ENCODE peak calls at places on chromosomes 5 and 9, in four cellular contexts. One of them, this sample, is unnamed.

GRCh38 chr9:94913550-94913949 is 187.1 kb downstream of the AOPEP start:
- DNase-seq in stimulated activated CD4-positive, alpha-beta T cell treated with anti-CD3 and anti-CD28 coated beads, Interleukin-1b, Interleukin-23, amount 100 ng/mL, for 4 hours: no peak
- DNase-seq in Ammon's horn: peak; percentile 73
- DNase-seq in OCI-LY7: no peak
- DNase-seq in this sample: no peak

GRCh38 chr9:27154923-27155322 is 45.9 kb downstream of the TEK start:
- DNase-seq in stimulated activated CD4-positive, alpha-beta T cell treated with anti-CD3 and anti-CD28 coated beads, Interleukin-1b, Interleukin-23, amount 100 ng/mL, for 4 hours: no peak
- DNase-seq in Ammon's horn: no peak
- DNase-seq in OCI-LY7: no peak
- DNase-seq in this sample: no peak

GRCh38 chr5:134227259-134227658 is 1.4 kb upstream of the PPP2CA start:
- DNase-seq in stimulated activated CD4-positive, alpha-beta T cell treated with anti-CD3 and anti-CD28 coated beads, Interleukin-1b, Interleukin-23, amount 100 ng/mL, for 4 hours: no peak
- DNase-seq in OCI-LY7: peak; percentile 30
- DNase-seq in Ammon's horn: peak; percentile 52
- DNase-seq in this sample: peak; percentile 84

GRCh38 chr9:134004131-134004873 is 12.2 kb upstream of the VAV2 start:
- DNase-seq in OCI-LY7: no peak
- DNase-seq in stimulated activated CD4-positive, alpha-beta T cell treated with anti-CD3 and anti-CD28 coated beads, Interleukin-1b, Interleukin-23, amount 100 ng/mL, for 4 hours: no peak
- DNase-seq in Ammon's horn: no peak
- DNase-seq in this sample: no peak

GRCh38 chr9:113776194-113776593 is 99.9 kb upstream of the ZNF618 start:
- DNase-seq in OCI-LY7: no peak
- DNase-seq in Ammon's horn: no peak
- DNase-seq in stimulated activated CD4-positive, alpha-beta T cell treated with anti-CD3 and anti-CD28 coated beads, Interleukin-1b, Interleukin-23, amount 100 ng/mL, for 4 hours: no peak
- DNase-seq in this sample: no peak

GRCh38 chr5:150585781-150586461 is 54.5 kb upstream of the SYNPO start:
- DNase-seq in Ammon's horn: no peak
- DNase-seq in stimulated activated CD4-positive, alpha-beta T cell treated with anti-CD3 and anti-CD28 coated beads, Interleukin-1b, Interleukin-23, amount 100 ng/mL, for 4 hours: no peak
- DNase-seq in OCI-LY7: no peak
- DNase-seq in this sample: no peak

GRCh38 chr5:176870110-176870591 is 29.0 kb downstream of the HK3 start:
- DNase-seq in stimulated activated CD4-positive, alpha-beta T cell treated with anti-CD3 and anti-CD28 coated beads, Interleukin-1b, Interleukin-23, amount 100 ng/mL, for 4 hours: no peak
- DNase-seq in Ammon's horn: peak; percentile 25
- DNase-seq in OCI-LY7: peak; percentile 40
- DNase-seq in this sample: peak; percentile 83

GRCh38 chr9:111945216-111945615 is 48.6 kb downstream of the UGCG start:
- DNase-seq in stimulated activated CD4-positive, alpha-beta T cell treated with anti-CD3 and anti-CD28 coated beads, Interleukin-1b, Interleukin-23, amount 100 ng/mL, for 4 hours: no peak
- DNase-seq in OCI-LY7: no peak
- DNase-seq in Ammon's horn: no peak
- DNase-seq in this sample: no peak

GRCh38 chr5:119678351-119679028 is 49.1 kb downstream of the FAM170A start:
- DNase-seq in Ammon's horn: no peak
- DNase-seq in OCI-LY7: no peak
- DNase-seq in stimulated activated CD4-positive, alpha-beta T cell treated with anti-CD3 and anti-CD28 coated beads, Interleukin-1b, Interleukin-23, amount 100 ng/mL, for 4 hours: no peak
- DNase-seq in this sample: no peak

GRCh38 chr9:2758162-2758950 is 41.0 kb downstream of the KCNV2 start:
- DNase-seq in OCI-LY7: no peak
- DNase-seq in stimulated activated CD4-positive, alpha-beta T cell treated with anti-CD3 and anti-CD28 coated beads, Interleukin-1b, Interleukin-23, amount 100 ng/mL, for 4 hours: no peak
- DNase-seq in Ammon's horn: no peak
- DNase-seq in this sample: no peak

This sample was measured in cerebellum.